ENCODE peak calls at places on chromosomes 12 and 14, in ten cellular contexts. C, S, V, Q, Y, G, M, F, J and I are unnamed samples. For H3K36me3 and H3K27me3, the result is how much of the 10 kb centered on the place peaks cover.

GRCh38 chr12:94941440-94941862 is 62.0 kb downstream of the NDUFA12 start:
- DNase-seq in C (peak), S (no peak), V (no peak), Q (peak), Y (peak), G (peak), M (no peak), F (peak), J (peak), I (peak)

GRCh38 chr14:68476212-68476964 is 316.5 kb downstream of the ZFP36L1 start:
- DNase-seq in C (peak), S (no peak), V (peak), Q (peak), Y (peak), G (no peak), M (peak), F (peak), J (no peak), I (peak)

GRCh38 chr14:68637106-68638021 is 155.5 kb downstream of the ZFP36L1 start:
- DNase-seq in C (peak), S (no peak), V (no peak), Q (no peak), Y (no peak), G (no peak), M (no peak), F (peak), J (no peak), I (no peak)

GRCh38 chr14:63713765-63714164 is 14.1 kb downstream of the SGPP1 start:
- DNase-seq in C (peak), S (peak), V (no peak), Q (no peak), Y (peak), G (no peak), M (no peak), F (peak), J (no peak), I (peak)

GRCh38 chr14:78022059-78022458 is 148.1 kb upstream of the NRXN3 start:
- DNase-seq in C (peak), S (peak), V (peak), Q (peak), Y (peak), G (no peak), M (peak), F (peak), J (no peak), I (peak)

GRCh38 chr14:76762617-76763361 is 1.5 kb downstream of the VASH1 start:
- DNase-seq in C (peak), S (no peak), V (no peak), Q (no peak), Y (no peak), G (no peak), M (no peak), F (no peak), J (no peak), I (no peak)

GRCh38 chr12:13576935-13577334 is 380.4 kb downstream of the EMP1 start:
- DNase-seq in C (no peak), S (no peak), V (no peak), Q (no peak), Y (no peak), G (no peak), M (no peak), F (no peak), J (no peak), I (no peak)

GRCh38 chr12:124814741-124815613 is 48.7 kb downstream of the SCARB1 start:
- DNase-seq in C (no peak), S (no peak), V (peak), Q (no peak), Y (no peak), G (no peak), M (no peak), F (no peak), J (no peak), I (no peak)

GRCh38 chr12:121610239-121611149 is 15.8 kb upstream of the ORAI1 start:
- DNase-seq in C (peak), S (no peak), V (peak), Q (no peak), Y (no peak), G (no peak), M (no peak), F (no peak), J (no peak), I (no peak)

DNA sequence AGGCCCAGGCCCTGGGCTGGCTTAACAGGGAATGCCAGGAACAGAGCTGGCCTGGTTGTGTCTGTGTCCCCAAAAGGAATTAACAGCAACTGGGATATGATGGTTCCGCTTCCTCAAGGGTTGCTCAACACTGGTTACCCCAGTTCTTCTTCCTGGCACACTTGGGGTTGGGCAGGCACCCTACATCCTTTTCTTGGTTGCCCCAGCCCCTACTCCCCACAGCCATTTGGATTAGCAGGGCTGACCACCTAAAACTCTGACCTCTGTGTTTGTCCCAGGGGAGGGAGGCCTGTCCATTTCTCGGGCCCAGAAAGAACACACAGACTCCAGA is 30.8 kb downstream of the NCKAP5L start:
- DNase-seq in C (no peak), S (no peak), V (no peak), Q (no peak), Y (no peak), G (no peak), M (no peak), F (no peak), J (no peak), I (no peak)
- H3K36me3 ChIP-seq in C (under half), S (under half), V (under half), Q (under half), Y (under half), G (under half), M (under half), F (under half), J (under half), I (under half)

GRCh38 chr12:38153737-38154061 is 162.9 kb upstream of the ALG10B start:
- DNase-seq in C (no peak), S (no peak), V (no peak), Q (no peak), Y (no peak), G (no peak), M (no peak), F (no peak), J (no peak), I (no peak)
- H3K27me3 ChIP-seq in C (under half), S (under half), V (under half), Q (under half), Y (under half), G (under half), M (under half), F (under half), J (under half), I (under half)

GRCh38 chr12:4287325-4288290 is 14.0 kb downstream of the CCND2 start:
- DNase-seq in C (peak), S (no peak), V (no peak), Q (no peak), Y (peak), G (no peak), M (no peak), F (no peak), J (no peak), I (peak)

GRCh38 chr12:4292266-4293063 is 18.9 kb downstream of the CCND2 start:
- DNase-seq in C (no peak), S (no peak), V (no peak), Q (no peak), Y (no peak), G (no peak), M (no peak), F (no peak), J (no peak), I (no peak)

GRCh38 chr12:4289334-4289878 is 15.8 kb downstream of the CCND2 start:
- DNase-seq in C (no peak), S (no peak), V (no peak), Q (no peak), Y (no peak), G (no peak), M (no peak), F (no peak), J (no peak), I (no peak)

GRCh38 chr12:4288296-4289019 is 14.9 kb downstream of the CCND2 start:
- DNase-seq in C (no peak), S (no peak), V (no peak), Q (no peak), Y (no peak), G (no peak), M (no peak), F (no peak), J (no peak), I (no peak)

DNA sequence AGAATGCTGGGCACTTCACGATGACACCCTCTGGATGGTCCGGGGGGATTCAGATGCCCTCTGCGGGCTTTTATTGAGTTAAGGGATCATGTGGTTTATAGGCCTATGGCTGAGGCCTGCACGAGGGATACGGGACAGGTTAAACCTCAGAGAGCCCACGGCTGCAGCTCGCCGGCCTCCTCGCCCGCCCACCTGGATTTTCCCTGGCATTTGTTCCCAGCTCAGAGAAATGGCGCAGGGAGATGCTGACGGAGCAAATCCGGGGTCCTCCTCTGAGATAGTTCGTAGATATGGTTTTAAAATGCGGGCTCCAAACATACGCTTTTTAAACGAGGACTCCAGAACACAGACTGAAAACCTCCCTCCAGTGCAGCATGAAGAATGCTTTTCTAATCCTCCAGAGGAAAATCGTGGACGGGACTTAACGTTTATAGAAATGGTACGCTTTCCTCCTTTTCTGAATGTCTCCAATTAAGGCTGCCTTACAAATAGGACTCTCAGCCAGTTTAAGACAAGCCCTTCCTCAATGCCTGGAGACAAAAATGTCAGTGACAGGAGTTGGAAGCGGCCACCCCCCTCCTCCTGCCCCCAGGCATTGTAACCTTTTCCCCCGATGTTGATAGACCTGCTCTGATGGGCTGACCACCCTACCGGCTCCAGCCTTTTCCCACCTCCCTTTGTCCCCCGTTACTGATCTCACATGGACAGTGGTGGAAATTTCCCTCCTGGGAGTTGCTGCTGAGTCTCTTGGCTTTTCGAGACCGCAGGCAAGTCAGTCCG is 16.6 kb downstream of the CCND2 start:
- DNase-seq in C (no peak), S (no peak), V (no peak), Q (no peak), Y (no peak), G (no peak), M (no peak), F (no peak), J (no peak), I (no peak)
- H3K36me3 ChIP-seq in C (under half), S (under half), V (under half), Q (under half), Y (half or more), G (half or more), M (under half), F (under half), J (half or more), I (half or more)

GRCh38 chr12:1821805-1822204 is 1.4 kb downstream of the LRTM2 start:
- DNase-seq in C (no peak), S (no peak), V (no peak), Q (no peak), Y (no peak), G (no peak), M (no peak), F (no peak), J (no peak), I (no peak)
- H3K27me3 ChIP-seq in C (half or more), S (under half), V (half or more), Q (under half), Y (under half), G (under half), M (under half), F (under half), J (under half), I (under half)